ENCODE peak calls at places on chromosome 1, in four cellular contexts. W is astrocyte, S is PC-9, U is MM.1S. X is an unnamed sample.
A peak's percentile ranks its signal among the peaks of the same experiment; 100 is the strongest.

GRCh38 chr1:209672705-209673630 is 2.2 kb upstream of the G0S2 start:
- DNase-seq in U (peak; percentile 96), W (no peak), S (no peak), X (no peak)

GRCh38 chr1:93904228-93904627 is 5.0 kb downstream of the GCLM start:
- DNase-seq in W (no peak), U (peak; percentile 26), S (peak; percentile 28), X (no peak)

GRCh38 chr1:212614398-212615091 is 6.0 kb downstream of the ATF3 start:
- DNase-seq in W (no peak), S (no peak), U (peak; percentile 63), X (no peak)

GRCh38 chr1:244794071-244794470 is 41.4 kb upstream of the COX20 start:
- DNase-seq in W (no peak), S (no peak), U (no peak), X (no peak)

GRCh38 chr1:91015358-91015780 is 6.5 kb downstream of the ZNF644 start:
- DNase-seq in W (no peak), U (no peak), S (peak; percentile 33), X (peak; percentile 26)

GRCh38 chr1:39639333-39640130 is at the start of gene HEYL:
- DNase-seq in W (no peak), S (no peak), U (peak; percentile 75), X (no peak)

GRCh38 chr1:92310185-92310597 is 11.3 kb downstream of the RPAP2 start:
- DNase-seq in S (peak; percentile 45), U (peak; percentile 39), W (no peak), X (no peak)

GRCh38 chr1:43005460-43006351 is 47.0 kb upstream of the SLC2A1 start:
- DNase-seq in W (no peak), U (no peak), S (no peak), X (no peak)

GRCh38 chr1:110513511-110513910 is 5.5 kb downstream of the KCNA10 start:
- DNase-seq in U (no peak), S (no peak), W (no peak), X (no peak)

GRCh38 chr1:57312869-57313268 is 111.0 kb downstream of the DAB1 start:
- DNase-seq in U (no peak), S (no peak), W (no peak), X (no peak)

GRCh38 chr1:62437273-62437945 is 560 bp downstream of the USP1 start:
- DNase-seq in W (no peak), S (no peak), U (peak; percentile 28), X (no peak)

GRCh38 chr1:33306561-33307493 is 14.1 kb downstream of the A3GALT2 start:
- DNase-seq in W (no peak), U (no peak), S (no peak), X (no peak)
- TF ChIP-seq EZH2 in W (peak; percentile 52), U (no peak), S (no peak), X (no peak)

GRCh38 chr1:1034438-1034759 is 14.5 kb downstream of the AGRN start:
- DNase-seq in W (no peak), S (no peak), U (no peak), X (no peak)
- TF ChIP-seq EZH2 in W (peak; percentile 55), S (no peak), U (no peak), X (no peak)

DNA sequence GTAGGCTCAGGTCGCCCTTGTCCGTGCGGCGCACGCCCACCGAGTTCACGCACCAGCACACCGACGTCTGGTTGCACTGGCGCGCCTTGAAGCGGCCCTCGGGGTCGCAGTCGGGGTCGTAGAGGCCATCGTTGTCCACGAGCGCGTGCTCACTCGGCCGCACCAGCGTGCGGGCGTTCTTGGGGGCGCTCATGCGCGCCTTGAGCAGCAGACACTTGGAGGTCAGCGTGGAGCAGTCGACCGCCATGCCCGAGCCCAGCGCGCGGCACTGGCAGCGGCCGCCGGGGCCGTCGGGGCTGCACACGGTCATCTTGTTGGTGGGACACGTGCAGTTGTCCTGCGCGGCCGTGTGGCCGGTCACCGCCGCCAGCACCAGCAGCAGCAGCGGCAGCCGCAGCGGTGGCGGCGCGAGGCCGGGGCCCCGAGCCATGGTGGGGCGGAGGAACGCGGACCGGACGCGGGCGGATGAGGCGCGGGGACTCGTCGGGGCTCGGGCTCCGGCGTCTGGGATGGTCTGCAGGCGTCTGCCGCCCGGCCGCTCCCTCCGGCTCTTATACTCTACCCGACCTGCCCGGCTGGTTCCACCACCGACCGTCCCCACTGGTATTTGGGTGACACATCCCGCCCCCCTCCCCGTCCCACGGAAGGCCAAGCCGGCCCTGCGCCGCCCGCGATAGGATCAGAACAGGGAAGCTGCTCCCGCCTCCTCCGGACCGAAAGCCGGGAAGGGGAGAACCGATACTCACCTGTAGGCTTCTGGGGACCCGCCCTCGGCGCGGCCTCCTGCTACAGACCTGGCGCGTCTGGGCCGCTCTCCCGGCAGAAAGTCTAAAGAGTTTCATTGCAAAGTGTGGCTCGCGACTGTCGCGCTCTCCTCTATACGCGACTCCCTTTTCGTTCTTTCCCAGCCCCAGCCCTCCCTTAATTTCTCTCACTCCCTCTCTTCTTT is at the start of gene TACSTD2:
- DNase-seq in W (no peak), S (peak; percentile 94), U (no peak), X (peak; percentile 74)
- TF ChIP-seq EZH2 in W (peak; percentile 97), S (no peak), U (no peak), X (no peak)

GRCh38 chr1:44407430-44408180 is 2.5 kb downstream of the RNF220 start:
- DNase-seq in W (no peak), S (no peak), U (no peak), X (no peak)

GRCh38 chr1:44409741-44410140 is 4.7 kb downstream of the RNF220 start:
- DNase-seq in S (no peak), W (no peak), U (no peak), X (no peak)

GRCh38 chr1:44409019-44409602 is 4.1 kb downstream of the RNF220 start:
- DNase-seq in S (no peak), W (no peak), U (no peak), X (no peak)

GRCh38 chr1:44406761-44407429 is 1.8 kb downstream of the RNF220 start:
- DNase-seq in W (no peak), U (no peak), S (no peak), X (no peak)

DNA sequence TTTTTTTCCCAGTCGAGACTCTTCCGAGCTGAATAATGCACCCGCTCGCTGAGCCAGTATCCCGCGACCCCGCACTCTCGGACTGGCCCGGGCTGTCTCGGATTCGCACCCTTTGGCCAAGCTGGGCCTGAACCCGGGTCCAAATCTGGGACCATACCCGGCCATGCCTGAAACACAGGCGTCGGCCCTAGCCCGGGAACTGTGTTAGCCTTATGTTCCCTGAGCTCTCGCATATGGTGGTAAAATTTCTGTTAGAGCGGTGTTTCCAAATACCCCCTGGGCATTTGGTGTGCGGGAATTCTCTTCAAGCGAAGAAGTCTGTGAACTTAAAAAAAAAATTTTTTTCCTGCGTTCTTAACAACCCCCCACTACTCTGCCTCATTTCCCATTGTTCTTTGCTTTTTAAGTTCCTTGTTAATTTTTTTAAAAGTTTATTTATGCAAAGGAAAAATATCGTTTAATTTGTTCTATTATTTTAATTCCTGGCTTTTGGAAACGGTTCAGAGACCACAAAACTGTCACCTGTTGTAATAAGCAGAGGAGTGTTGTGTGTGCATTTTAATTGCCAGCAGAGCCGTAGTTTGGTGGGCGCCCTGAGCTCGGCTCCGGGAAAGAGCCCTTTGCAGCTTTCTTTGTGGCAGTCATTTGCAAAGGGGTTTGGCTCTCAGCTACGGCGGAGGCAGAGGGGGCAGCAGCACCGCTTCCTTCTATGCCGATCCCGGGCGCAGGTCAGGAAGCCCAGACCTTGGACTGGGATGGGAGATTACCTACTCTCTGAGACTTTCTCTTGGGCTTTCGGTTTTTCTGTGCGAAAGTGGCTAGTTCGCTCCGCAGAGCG is 3.3 kb downstream of the RNF220 start:
- DNase-seq in S (no peak), W (no peak), U (peak; percentile 31), X (no peak)
- TF ChIP-seq EZH2 in S (no peak), W (peak; percentile 24), U (no peak), X (peak; percentile 72)